ENCODE peak calls at places on chromosomes 6 and 20, in five cellular contexts. One of them, this sample, is unnamed. For H3K36me3, the result is how much of the 10 kb centered on the place peaks cover.

GRCh38 chr6:113903666-113904330 is 46.7 kb downstream of the MARCKS start:
- DNase-seq in adrenal gland: peak
- DNase-seq in uterus: peak
- DNase-seq in heart left ventricle: peak
- DNase-seq in ovary: peak
- DNase-seq in this sample: peak

GRCh38 chr6:667253-667927 is 10.5 kb upstream of the HUS1B start:
- DNase-seq in ovary: no peak
- DNase-seq in uterus: no peak
- DNase-seq in adrenal gland: no peak
- DNase-seq in heart left ventricle: no peak
- DNase-seq in this sample: no peak

GRCh38 chr6:129893513-129894098 is 32.5 kb upstream of the TMEM244 start:
- DNase-seq in uterus: no peak
- DNase-seq in ovary: no peak
- DNase-seq in heart left ventricle: no peak
- DNase-seq in adrenal gland: no peak
- DNase-seq in this sample: no peak

GRCh38 chr20:43941476-43942212 is 27.0 kb downstream of the TOX2 start:
- DNase-seq in heart left ventricle: no peak
- DNase-seq in adrenal gland: no peak
- DNase-seq in uterus: no peak
- DNase-seq in ovary: no peak
- DNase-seq in this sample: no peak

GRCh38 chr6:73004817-73005216 is 220.5 kb downstream of the KHDC1L start:
- DNase-seq in uterus: no peak
- DNase-seq in adrenal gland: no peak
- DNase-seq in ovary: no peak
- DNase-seq in heart left ventricle: no peak
- DNase-seq in this sample: no peak

GRCh38 chr6:163641706-163642105 is 227.2 kb downstream of the QKI start:
- DNase-seq in heart left ventricle: no peak
- DNase-seq in adrenal gland: no peak
- DNase-seq in ovary: no peak
- DNase-seq in uterus: no peak
- DNase-seq in this sample: no peak

GRCh38 chr6:20198156-20198555 is 14.1 kb downstream of the MBOAT1 start:
- DNase-seq in uterus: no peak
- DNase-seq in adrenal gland: no peak
- DNase-seq in heart left ventricle: no peak
- DNase-seq in ovary: no peak
- DNase-seq in this sample: no peak

GRCh38 chr6:143620461-143620860 is 57.3 kb upstream of the PHACTR2 start:
- DNase-seq in adrenal gland: no peak
- DNase-seq in ovary: no peak
- DNase-seq in heart left ventricle: no peak
- DNase-seq in uterus: no peak
- DNase-seq in this sample: no peak

GRCh38 chr20:4956200-4956810 is 45.0 kb downstream of the SLC23A2 start:
- DNase-seq in ovary: no peak
- DNase-seq in uterus: no peak
- DNase-seq in heart left ventricle: no peak
- DNase-seq in adrenal gland: no peak
- DNase-seq in this sample: no peak

GRCh38 chr6:117561128-117561527 is 41.2 kb downstream of the GOPC start:
- DNase-seq in uterus: no peak
- DNase-seq in adrenal gland: no peak
- DNase-seq in heart left ventricle: no peak
- DNase-seq in ovary: no peak
- DNase-seq in this sample: no peak

GRCh38 chr6:42778072-42778471 is 3.8 kb upstream of the BICRAL start:
- DNase-seq in uterus: no peak
- DNase-seq in ovary: no peak
- DNase-seq in heart left ventricle: no peak
- DNase-seq in adrenal gland: no peak
- DNase-seq in this sample: no peak

GRCh38 chr6:122753688-122754056 is 25.8 kb upstream of the FABP7 start:
- DNase-seq in adrenal gland: no peak
- DNase-seq in ovary: no peak
- DNase-seq in heart left ventricle: no peak
- DNase-seq in uterus: no peak
- DNase-seq in this sample: no peak

GRCh38 chr6:195861-196360 is 96.4 kb upstream of the DUSP22 start:
- DNase-seq in adrenal gland: peak
- DNase-seq in heart left ventricle: peak
- DNase-seq in uterus: peak
- DNase-seq in ovary: peak
- DNase-seq in this sample: peak

GRCh38 chr20:41365785-41366545 is 653 bp downstream of the EMILIN3 start:
- DNase-seq in uterus: no peak
- DNase-seq in adrenal gland: no peak
- DNase-seq in ovary: peak
- DNase-seq in heart left ventricle: peak
- DNase-seq in this sample: no peak

GRCh38 chr6:53487080-53487479 is 57.8 kb downstream of the GCLC start:
- DNase-seq in ovary: no peak
- DNase-seq in heart left ventricle: no peak
- DNase-seq in uterus: no peak
- DNase-seq in adrenal gland: no peak
- DNase-seq in this sample: no peak

GRCh38 chr6:145569140-145569539 is 166.2 kb downstream of the EPM2A start:
- DNase-seq in uterus: no peak
- DNase-seq in adrenal gland: no peak
- DNase-seq in ovary: no peak
- DNase-seq in heart left ventricle: no peak
- DNase-seq in this sample: no peak

GRCh38 chr6:166379800-166380199 is 2.9 kb downstream of the MPC1 start:
- DNase-seq in heart left ventricle: peak
- DNase-seq in uterus: no peak
- DNase-seq in ovary: no peak
- DNase-seq in adrenal gland: no peak
- DNase-seq in this sample: no peak

GRCh38 chr20:38907918-38908677 is 18.1 kb upstream of the FAM83D start:
- DNase-seq in ovary: no peak
- DNase-seq in heart left ventricle: no peak
- DNase-seq in uterus: no peak
- DNase-seq in adrenal gland: no peak
- DNase-seq in this sample: no peak
- TF ChIP-seq POLR2A in ovary: no peak
- TF ChIP-seq POLR2A in heart left ventricle: no peak
- TF ChIP-seq POLR2A in uterus: no peak
- TF ChIP-seq POLR2A in adrenal gland: no peak
- TF ChIP-seq POLR2A in this sample: no peak

GRCh38 chr6:7604506-7604905 is 14.5 kb downstream of the SNRNP48 start:
- DNase-seq in uterus: no peak
- DNase-seq in adrenal gland: no peak
- DNase-seq in heart left ventricle: no peak
- DNase-seq in ovary: no peak
- DNase-seq in this sample: no peak
- H3K36me3 ChIP-seq in uterus: under half
- H3K36me3 ChIP-seq in adrenal gland: half or more
- H3K36me3 ChIP-seq in heart left ventricle: half or more
- H3K36me3 ChIP-seq in ovary: under half
- H3K36me3 ChIP-seq in this sample: under half

DNA sequence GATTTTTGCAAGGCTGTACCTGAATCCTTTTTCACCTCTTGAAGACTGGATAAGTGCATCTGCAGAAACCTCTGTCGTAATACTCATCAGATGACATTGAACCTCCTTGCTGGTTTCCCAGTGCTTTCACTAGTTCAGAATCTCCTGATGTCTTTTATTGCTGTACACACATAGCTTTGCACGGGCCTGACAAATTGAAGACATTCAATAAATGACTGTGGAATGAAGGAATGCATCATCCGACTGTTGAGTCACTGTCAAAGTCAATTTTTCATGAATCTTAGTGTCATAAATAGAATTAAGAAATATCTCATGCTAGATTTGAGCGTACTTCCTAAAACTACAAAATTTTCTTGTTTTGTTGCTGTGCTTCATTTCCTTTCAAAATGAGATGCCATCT is 598.2 kb upstream of the MAP3K7 start:
- DNase-seq in heart left ventricle: no peak
- DNase-seq in adrenal gland: no peak
- DNase-seq in ovary: no peak
- DNase-seq in uterus: no peak
- DNase-seq in this sample: no peak
- TF ChIP-seq CTCF in heart left ventricle: no peak
- TF ChIP-seq CTCF in adrenal gland: no peak
- TF ChIP-seq CTCF in ovary: no peak
- TF ChIP-seq CTCF in uterus: no peak
- TF ChIP-seq CTCF in this sample: no peak

DNA sequence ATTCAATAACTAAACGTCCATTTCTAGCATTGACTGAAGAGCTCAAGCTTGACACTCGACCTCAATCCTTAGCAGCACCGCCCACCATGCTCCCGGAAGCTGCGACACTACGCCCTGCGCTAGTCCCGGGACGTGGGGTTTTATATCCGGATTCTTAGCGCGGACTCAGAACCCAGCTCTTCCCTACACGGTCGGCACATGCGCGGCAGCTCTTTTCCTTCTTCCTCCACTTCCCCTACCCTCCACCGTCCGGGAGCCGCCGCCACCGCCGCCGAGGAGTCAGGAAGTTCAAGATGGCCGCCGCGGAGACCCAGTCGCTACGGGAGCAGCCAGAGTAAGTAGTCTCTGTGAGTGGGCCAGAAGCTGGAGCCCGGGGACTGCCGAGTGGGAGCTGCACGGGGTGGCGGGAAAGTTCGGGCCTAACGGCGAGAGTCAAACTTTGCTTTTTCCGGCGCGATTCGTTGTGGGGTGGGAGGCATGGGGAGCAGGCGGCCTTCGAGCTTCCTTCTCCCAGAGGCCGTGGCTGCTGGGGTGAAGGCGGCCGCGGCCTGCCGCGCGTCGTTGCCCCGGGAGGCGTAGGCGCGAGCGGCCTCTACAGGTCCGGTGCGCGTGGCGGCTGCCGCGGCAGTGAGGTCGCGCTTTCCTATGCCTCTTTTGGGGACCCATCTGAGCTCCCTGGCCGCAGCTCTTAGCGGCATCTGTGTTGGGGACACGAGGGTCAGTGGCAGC is 57.6 kb downstream of the FAM217A start:
- DNase-seq in ovary: peak
- DNase-seq in heart left ventricle: peak
- DNase-seq in adrenal gland: peak
- DNase-seq in uterus: peak
- DNase-seq in this sample: peak
- TF ChIP-seq POLR2A in ovary: peak
- TF ChIP-seq POLR2A in heart left ventricle: peak
- TF ChIP-seq POLR2A in adrenal gland: peak
- TF ChIP-seq POLR2A in uterus: peak
- TF ChIP-seq POLR2A in this sample: peak

DNA sequence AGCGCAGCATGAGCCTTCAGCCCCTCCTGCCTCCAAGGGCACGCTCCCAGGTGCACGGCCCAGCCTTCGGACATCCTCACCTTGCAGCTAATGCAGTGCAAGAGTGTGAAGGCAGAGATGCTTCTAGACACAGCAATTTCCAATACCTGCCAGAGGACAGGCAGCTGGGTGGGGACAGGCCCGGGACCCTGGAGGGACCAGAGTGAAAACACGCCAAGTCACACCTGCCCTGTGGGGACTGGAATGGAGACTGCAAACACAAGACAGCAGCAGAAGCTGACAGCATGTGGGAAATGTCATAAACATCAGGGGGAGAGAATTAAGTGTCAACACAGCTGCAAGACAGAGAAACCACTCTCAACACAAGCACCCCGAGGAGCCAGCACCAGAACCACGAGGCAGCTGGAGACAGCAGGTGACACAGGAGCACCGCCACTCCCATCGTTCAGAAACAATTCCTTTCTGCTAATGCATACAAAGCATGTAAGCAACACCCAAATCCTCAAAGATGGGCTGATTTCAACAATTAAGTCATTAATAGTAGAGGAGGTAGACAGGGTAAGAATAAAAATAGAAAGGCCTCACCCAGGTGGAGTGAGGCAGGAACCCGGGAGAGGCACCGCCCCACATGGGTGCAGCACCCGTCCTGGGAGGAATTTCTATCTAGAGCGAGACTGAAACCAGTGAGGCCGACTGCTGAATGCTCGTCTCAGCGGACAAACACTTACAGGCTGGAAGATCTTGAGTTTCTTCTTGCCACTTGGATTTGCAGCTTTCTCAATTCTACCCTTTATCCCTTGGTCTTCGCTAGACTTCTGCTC is 17.1 kb downstream of the DIDO1 start:
- DNase-seq in uterus: no peak
- DNase-seq in adrenal gland: no peak
- DNase-seq in ovary: no peak
- DNase-seq in heart left ventricle: no peak
- DNase-seq in this sample: no peak
- H3K36me3 ChIP-seq in uterus: under half
- H3K36me3 ChIP-seq in adrenal gland: half or more
- H3K36me3 ChIP-seq in ovary: under half
- H3K36me3 ChIP-seq in heart left ventricle: half or more
- H3K36me3 ChIP-seq in this sample: half or more

DNA sequence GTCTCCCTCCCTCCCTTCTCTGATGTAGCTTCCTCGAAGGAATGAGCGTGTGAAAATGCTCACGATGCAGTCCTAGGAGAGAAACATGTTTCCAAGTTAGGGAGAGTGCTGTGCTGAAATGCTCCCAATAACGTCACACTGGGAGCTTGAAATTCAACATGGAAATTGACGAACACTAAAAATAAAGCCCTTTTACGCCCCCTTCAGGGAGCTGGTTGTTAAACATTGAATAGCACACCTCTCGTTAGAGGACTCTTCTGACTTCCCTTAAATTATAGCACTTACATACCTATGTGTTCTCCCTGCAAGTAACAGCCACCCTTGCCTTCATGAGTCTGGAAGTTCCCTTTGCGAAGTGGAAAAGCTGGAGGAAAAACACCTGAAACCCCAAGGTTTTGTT is 88.6 kb downstream of the BFSP1 start:
- DNase-seq in heart left ventricle: no peak
- DNase-seq in ovary: no peak
- DNase-seq in adrenal gland: no peak
- DNase-seq in uterus: no peak
- DNase-seq in this sample: no peak
- TF ChIP-seq CTCF in heart left ventricle: no peak
- TF ChIP-seq CTCF in ovary: no peak
- TF ChIP-seq CTCF in adrenal gland: no peak
- TF ChIP-seq CTCF in uterus: no peak
- TF ChIP-seq CTCF in this sample: no peak

GRCh38 chr6:124200661-124201060 is 397.0 kb downstream of the NKAIN2 start:
- DNase-seq in heart left ventricle: no peak
- DNase-seq in uterus: no peak
- DNase-seq in adrenal gland: no peak
- DNase-seq in ovary: no peak
- DNase-seq in this sample: no peak

GRCh38 chr6:124199226-124199625 is 395.6 kb downstream of the NKAIN2 start:
- DNase-seq in ovary: no peak
- DNase-seq in uterus: no peak
- DNase-seq in adrenal gland: no peak
- DNase-seq in heart left ventricle: no peak
- DNase-seq in this sample: no peak

GRCh38 chr6:124203106-124203811 is 399.6 kb downstream of the NKAIN2 start:
- DNase-seq in ovary: no peak
- DNase-seq in heart left ventricle: no peak
- DNase-seq in uterus: no peak
- DNase-seq in adrenal gland: no peak
- DNase-seq in this sample: no peak

DNA sequence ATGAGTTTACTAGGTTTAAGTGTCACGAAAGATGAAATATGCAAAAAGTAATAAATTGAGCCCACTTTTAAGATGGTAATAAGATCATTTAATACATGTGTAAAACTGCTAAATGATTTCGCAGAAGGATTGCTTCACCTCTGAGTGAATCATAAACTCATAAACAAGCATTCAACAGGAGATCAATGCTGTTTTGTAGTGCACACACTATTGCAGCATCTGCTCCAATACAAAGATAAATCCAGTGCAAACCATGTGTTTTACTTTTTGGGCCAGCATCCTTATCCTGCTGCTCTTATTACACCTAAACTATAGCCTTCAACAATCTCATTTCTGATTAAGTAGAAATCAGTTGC is 400.1 kb downstream of the NKAIN2 start:
- DNase-seq in adrenal gland: no peak
- DNase-seq in uterus: no peak
- DNase-seq in heart left ventricle: no peak
- DNase-seq in ovary: no peak
- DNase-seq in this sample: no peak
- TF ChIP-seq POLR2A in adrenal gland: no peak
- TF ChIP-seq POLR2A in uterus: no peak
- TF ChIP-seq POLR2A in heart left ventricle: no peak
- TF ChIP-seq POLR2A in ovary: no peak
- TF ChIP-seq POLR2A in this sample: no peak